ENCODE peak calls at places on chromosomes 16 and 17, in five cellular contexts. One of them, this sample, is unnamed.

GRCh38 chr16:86946396-86946795 is 368.0 kb downstream of the FOXL1 start:
- DNase-seq in heart left ventricle: no peak
- DNase-seq in uterus: no peak
- DNase-seq in fibroblast of mammary gland: no peak
- DNase-seq in lung: no peak
- DNase-seq in this sample: no peak

GRCh38 chr16:58485184-58485887 is 14.6 kb upstream of the NDRG4 start:
- DNase-seq in heart left ventricle: no peak
- DNase-seq in lung: no peak
- DNase-seq in uterus: no peak
- DNase-seq in fibroblast of mammary gland: no peak
- DNase-seq in this sample: no peak

GRCh38 chr17:34519286-34519685 is 60.1 kb upstream of the TMEM132E start:
- DNase-seq in fibroblast of mammary gland: peak
- DNase-seq in lung: no peak
- DNase-seq in uterus: no peak
- DNase-seq in heart left ventricle: no peak
- DNase-seq in this sample: no peak

GRCh38 chr16:50584033-50584722 is 36.0 kb downstream of the NKD1 start:
- DNase-seq in fibroblast of mammary gland: no peak
- DNase-seq in uterus: no peak
- DNase-seq in heart left ventricle: no peak
- DNase-seq in lung: no peak
- DNase-seq in this sample: no peak

GRCh38 chr17:48561894-48562810 is 16.0 kb downstream of the HOXB4 start:
- DNase-seq in lung: no peak
- DNase-seq in fibroblast of mammary gland: no peak
- DNase-seq in uterus: no peak
- DNase-seq in heart left ventricle: no peak
- DNase-seq in this sample: no peak

GRCh38 chr17:69166957-69167356 is 25.3 kb upstream of the ABCA6 start:
- DNase-seq in uterus: no peak
- DNase-seq in lung: no peak
- DNase-seq in fibroblast of mammary gland: no peak
- DNase-seq in heart left ventricle: no peak
- DNase-seq in this sample: no peak

GRCh38 chr17:62085511-62086408 is 20.7 kb upstream of the MED13 start:
- DNase-seq in heart left ventricle: no peak
- DNase-seq in lung: peak
- DNase-seq in uterus: no peak
- DNase-seq in fibroblast of mammary gland: peak
- DNase-seq in this sample: no peak

GRCh38 chr16:47492428-47493357 is 31.6 kb downstream of the PHKB start:
- DNase-seq in fibroblast of mammary gland: peak
- DNase-seq in lung: peak
- DNase-seq in heart left ventricle: peak
- DNase-seq in uterus: peak
- DNase-seq in this sample: no peak

GRCh38 chr16:31052131-31052530 is 18.8 kb downstream of the STX4 start:
- DNase-seq in fibroblast of mammary gland: peak
- DNase-seq in heart left ventricle: no peak
- DNase-seq in lung: peak
- DNase-seq in uterus: no peak
- DNase-seq in this sample: peak

GRCh38 chr17:18184143-18185007 is 747 bp downstream of the ALKBH5 start:
- DNase-seq in uterus: peak
- DNase-seq in lung: peak
- DNase-seq in heart left ventricle: peak
- DNase-seq in fibroblast of mammary gland: peak
- DNase-seq in this sample: peak

GRCh38 chr16:67666032-67666537 is 465 bp downstream of the ENKD1 start:
- DNase-seq in lung: no peak
- DNase-seq in fibroblast of mammary gland: peak
- DNase-seq in uterus: no peak
- DNase-seq in heart left ventricle: peak
- DNase-seq in this sample: no peak

GRCh38 chr16:17921357-17921978 is 415.1 kb downstream of the NPIPA8 start:
- DNase-seq in fibroblast of mammary gland: peak
- DNase-seq in heart left ventricle: no peak
- DNase-seq in uterus: no peak
- DNase-seq in lung: no peak
- DNase-seq in this sample: no peak
- TF ChIP-seq CTCF in fibroblast of mammary gland: peak
- TF ChIP-seq CTCF in heart left ventricle: peak
- TF ChIP-seq CTCF in uterus: no peak
- TF ChIP-seq CTCF in lung: peak
- TF ChIP-seq CTCF in this sample: no peak

DNA sequence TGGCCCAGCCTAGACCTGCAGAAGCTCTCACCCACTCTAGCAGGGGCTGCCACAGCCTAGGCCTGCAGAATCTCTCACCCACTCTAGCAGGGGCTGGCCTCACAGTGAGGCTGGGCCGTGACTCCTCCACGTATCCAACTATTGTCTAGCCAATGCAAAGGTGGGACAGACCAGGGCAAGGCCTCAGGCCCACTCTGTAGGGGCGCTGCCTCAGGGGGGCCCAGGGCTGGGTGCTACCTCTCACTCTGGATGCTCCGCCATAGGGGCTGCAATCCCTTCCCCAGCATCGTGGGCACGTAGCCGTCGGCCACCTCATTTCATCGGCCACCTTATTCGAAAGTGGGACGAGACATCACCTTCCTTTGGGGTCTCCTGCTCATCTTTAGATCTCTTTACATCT is 51.7 kb downstream of the RPH3AL start:
- DNase-seq in lung: no peak
- DNase-seq in fibroblast of mammary gland: no peak
- DNase-seq in uterus: no peak
- DNase-seq in heart left ventricle: no peak
- DNase-seq in this sample: no peak
- TF ChIP-seq CTCF in lung: no peak
- TF ChIP-seq CTCF in fibroblast of mammary gland: no peak
- TF ChIP-seq CTCF in uterus: no peak
- TF ChIP-seq CTCF in heart left ventricle: no peak
- TF ChIP-seq CTCF in this sample: no peak

DNA sequence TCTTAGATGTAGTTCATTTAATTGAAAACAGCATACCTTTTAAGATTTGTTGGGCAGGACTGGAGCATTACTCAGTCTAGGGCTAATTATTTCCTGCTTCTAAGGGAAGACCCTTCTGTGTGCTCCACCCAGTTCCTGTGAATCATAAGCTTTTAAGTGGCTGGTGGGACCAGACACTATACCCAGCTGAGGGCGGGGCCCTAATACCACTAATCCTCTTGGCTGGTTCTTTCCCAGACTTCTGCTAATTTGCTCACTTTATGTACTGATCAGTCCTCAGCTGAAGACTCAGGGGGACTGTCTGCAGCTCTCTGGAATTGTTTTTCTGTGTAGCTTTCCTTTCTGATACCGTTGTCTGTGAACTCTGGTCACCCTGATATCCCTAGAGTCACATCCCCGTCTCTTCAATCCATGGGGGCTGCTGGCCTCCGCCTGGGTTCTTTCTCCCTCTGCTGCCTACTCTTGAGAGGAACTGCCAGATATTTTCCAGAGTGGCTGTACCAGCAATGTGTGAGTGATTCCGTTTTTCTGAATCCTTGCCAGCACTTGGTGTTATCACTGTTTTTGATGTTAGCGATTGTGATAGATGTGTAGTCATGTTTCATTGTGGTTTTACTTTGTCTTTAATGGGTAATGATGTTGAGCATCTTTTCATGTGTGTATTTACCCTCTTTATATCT is 35.1 kb downstream of the MFSD11 start:
- DNase-seq in lung: no peak
- DNase-seq in uterus: peak
- DNase-seq in fibroblast of mammary gland: peak
- DNase-seq in heart left ventricle: no peak
- DNase-seq in this sample: no peak
- TF ChIP-seq CTCF in lung: no peak
- TF ChIP-seq CTCF in uterus: no peak
- TF ChIP-seq CTCF in fibroblast of mammary gland: no peak
- TF ChIP-seq CTCF in heart left ventricle: no peak
- TF ChIP-seq CTCF in this sample: no peak

GRCh38 chr17:55585629-55586028 is 74.4 kb upstream of the SMIM36 start:
- DNase-seq in fibroblast of mammary gland: no peak
- DNase-seq in heart left ventricle: no peak
- DNase-seq in uterus: no peak
- DNase-seq in lung: no peak
- DNase-seq in this sample: no peak
- TF ChIP-seq CTCF in fibroblast of mammary gland: peak
- TF ChIP-seq CTCF in heart left ventricle: no peak
- TF ChIP-seq CTCF in uterus: no peak
- TF ChIP-seq CTCF in lung: no peak
- TF ChIP-seq CTCF in this sample: no peak